ENCODE peak calls at places on chromosome 6, in seven cellular contexts. G, K, A, T, Y, H and F are unnamed samples.

GRCh38 chr6:52574709-52575489 is 2.0 kb downstream of the TRAM2 start:
- DNase-seq in H (peak), T (peak), G (no peak), Y (peak), K (peak), A (peak), F (no peak)

GRCh38 chr6:119313937-119314893 is 35.3 kb downstream of the MAN1A1 start:
- DNase-seq in K (peak), Y (no peak), G (no peak), H (no peak), A (no peak), T (no peak), F (no peak)

GRCh38 chr6:101722481-101722880 is 329.0 kb downstream of the GRIK2 start:
- DNase-seq in G (no peak), A (no peak), T (no peak), Y (no peak), K (no peak), H (no peak), F (no peak)

GRCh38 chr6:139161169-139161568 is 26.3 kb downstream of the HECA start:
- DNase-seq in K (peak), T (peak), Y (no peak), G (no peak), A (no peak), H (no peak), F (no peak)

GRCh38 chr6:53199765-53200164 is 51.1 kb upstream of the GCM1 start:
- DNase-seq in H (no peak), A (no peak), K (no peak), T (no peak), Y (no peak), G (no peak), F (no peak)

GRCh38 chr6:136684483-136684882 is 107.8 kb downstream of the MAP3K5 start:
- DNase-seq in H (no peak), T (no peak), Y (no peak), K (no peak), A (peak), G (no peak), F (no peak)

GRCh38 chr6:54990001-54990400 is 143.4 kb downstream of the FAM83B start:
- DNase-seq in G (no peak), K (no peak), A (no peak), H (no peak), T (no peak), Y (no peak), F (no peak)

GRCh38 chr6:36590237-36590636 is 3.9 kb upstream of the SRSF3 start:
- DNase-seq in A (no peak), H (no peak), T (no peak), G (no peak), Y (no peak), K (no peak), F (no peak)

GRCh38 chr6:141301779-141302178 is 830.9 kb upstream of the GJE1 start:
- DNase-seq in H (no peak), Y (no peak), G (no peak), T (no peak), A (no peak), K (no peak), F (no peak)

GRCh38 chr6:25963426-25964123 is 973 bp downstream of the TRIM38 start:
- DNase-seq in Y (peak), K (no peak), T (no peak), G (no peak), H (no peak), A (no peak), F (no peak)

GRCh38 chr6:157667211-157668033 is 155.6 kb upstream of the SNX9 start:
- DNase-seq in A (peak), K (peak), H (peak), Y (peak), T (peak), G (peak), F (peak)

GRCh38 chr6:152089992-152090391 is 282.5 kb downstream of the ESR1 start:
- DNase-seq in A (no peak), H (no peak), G (no peak), K (no peak), Y (no peak), T (no peak), F (no peak)

GRCh38 chr6:21067521-21067920 is 526.0 kb upstream of the SOX4 start:
- DNase-seq in H (no peak), K (no peak), A (no peak), T (no peak), G (no peak), Y (peak), F (no peak)

GRCh38 chr6:137728386-137729349 is 138.4 kb upstream of the TNFAIP3 start:
- DNase-seq in T (no peak), H (no peak), G (no peak), A (peak), K (no peak), Y (no peak), F (no peak)

GRCh38 chr6:157108923-157109322 is 214.4 kb downstream of the TMEM242 start:
- DNase-seq in G (no peak), T (no peak), A (no peak), K (no peak), H (no peak), Y (no peak), F (no peak)

GRCh38 chr6:162922816-162923215 is 195.0 kb downstream of the PACRG start:
- DNase-seq in Y (no peak), A (no peak), K (no peak), G (no peak), T (no peak), H (no peak), F (no peak)

GRCh38 chr6:142374965-142375733 is 73.3 kb downstream of the ADGRG6 start:
- DNase-seq in T (no peak), K (no peak), H (no peak), A (no peak), Y (no peak), G (no peak), F (no peak)

GRCh38 chr6:111478749-111479148 is 4.3 kb downstream of the REV3L start:
- DNase-seq in A (no peak), G (no peak), Y (peak), H (peak), T (no peak), K (no peak), F (no peak)
- TF ChIP-seq CTCF in A (peak), G (no peak), Y (peak), H (peak), T (peak), K (peak), F (no peak)

GRCh38 chr6:169654590-169655391 is 47.0 kb downstream of the WDR27 start:
- DNase-seq in T (peak), G (peak), A (peak), H (peak), K (peak), Y (no peak), F (no peak)
- TF ChIP-seq CTCF in T (no peak), G (no peak), A (no peak), H (peak), K (no peak), Y (no peak), F (no peak)

DNA sequence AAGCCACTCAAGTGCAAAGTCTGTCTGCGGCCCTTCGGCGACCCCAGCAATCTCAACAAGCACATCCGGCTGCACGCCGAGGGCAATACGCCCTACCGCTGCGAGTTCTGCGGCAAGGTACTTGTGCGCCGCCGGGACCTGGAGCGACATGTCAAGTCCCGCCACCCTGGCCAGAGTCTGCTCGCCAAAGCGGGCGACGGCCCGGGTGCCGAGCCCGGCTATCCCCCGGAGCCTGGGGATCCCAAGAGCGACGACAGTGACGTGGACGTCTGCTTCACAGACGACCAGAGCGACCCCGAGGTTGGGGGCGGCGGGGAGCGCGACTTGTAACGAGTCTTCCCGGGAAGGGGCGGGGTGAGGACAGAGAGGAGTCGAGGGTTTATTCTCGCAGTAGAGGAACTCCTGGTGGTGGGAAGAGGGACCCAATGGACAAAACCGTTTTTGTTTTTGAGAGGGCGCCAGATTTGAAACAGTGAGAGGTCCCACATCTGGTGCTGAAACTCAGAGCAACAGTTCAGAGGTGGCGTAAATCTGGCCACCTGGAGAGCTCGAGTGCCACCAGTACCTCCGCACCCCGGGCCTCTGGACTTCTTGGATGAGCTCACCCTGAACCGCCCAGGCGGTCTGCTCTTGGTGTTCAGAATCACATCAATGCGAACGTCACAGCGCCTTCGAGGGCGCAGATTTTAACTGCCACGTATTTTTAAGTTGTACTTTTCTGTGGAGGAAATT is 8.0 kb downstream of the PRDM13 start:
- DNase-seq in H (no peak), A (no peak), Y (peak), G (no peak), K (peak), T (no peak), F (no peak)
- TF ChIP-seq CTCF in H (no peak), A (no peak), Y (no peak), G (no peak), K (no peak), T (no peak), F (peak)

GRCh38 chr6:38234141-38234540 is 405.6 kb downstream of the BTBD9 start:
- DNase-seq in K (no peak), H (no peak), G (no peak), A (no peak), T (no peak), Y (no peak), F (no peak)
- TF ChIP-seq CTCF in K (no peak), H (peak), G (no peak), A (no peak), T (no peak), Y (no peak), F (no peak)

GRCh38 chr6:7674291-7674690 is 51.6 kb upstream of the BMP6 start:
- DNase-seq in G (no peak), T (no peak), H (no peak), Y (no peak), A (no peak), K (no peak), F (no peak)

GRCh38 chr6:7671581-7671980 is 54.3 kb upstream of the BMP6 start:
- DNase-seq in G (no peak), Y (no peak), K (no peak), H (no peak), A (no peak), T (no peak), F (no peak)

GRCh38 chr6:7671076-7671475 is 54.8 kb upstream of the BMP6 start:
- DNase-seq in Y (no peak), H (no peak), G (no peak), A (no peak), T (no peak), K (no peak), F (no peak)

GRCh38 chr6:7672066-7673062 is 53.5 kb upstream of the BMP6 start:
- DNase-seq in T (no peak), A (no peak), G (no peak), H (no peak), K (no peak), Y (no peak), F (no peak)

GRCh38 chr6:7673063-7673536 is 52.8 kb upstream of the BMP6 start:
- DNase-seq in Y (peak), G (peak), K (no peak), H (no peak), T (no peak), A (peak), F (peak)
- TF ChIP-seq CTCF in Y (peak), G (no peak), K (no peak), H (no peak), T (no peak), A (no peak), F (no peak)

DNA sequence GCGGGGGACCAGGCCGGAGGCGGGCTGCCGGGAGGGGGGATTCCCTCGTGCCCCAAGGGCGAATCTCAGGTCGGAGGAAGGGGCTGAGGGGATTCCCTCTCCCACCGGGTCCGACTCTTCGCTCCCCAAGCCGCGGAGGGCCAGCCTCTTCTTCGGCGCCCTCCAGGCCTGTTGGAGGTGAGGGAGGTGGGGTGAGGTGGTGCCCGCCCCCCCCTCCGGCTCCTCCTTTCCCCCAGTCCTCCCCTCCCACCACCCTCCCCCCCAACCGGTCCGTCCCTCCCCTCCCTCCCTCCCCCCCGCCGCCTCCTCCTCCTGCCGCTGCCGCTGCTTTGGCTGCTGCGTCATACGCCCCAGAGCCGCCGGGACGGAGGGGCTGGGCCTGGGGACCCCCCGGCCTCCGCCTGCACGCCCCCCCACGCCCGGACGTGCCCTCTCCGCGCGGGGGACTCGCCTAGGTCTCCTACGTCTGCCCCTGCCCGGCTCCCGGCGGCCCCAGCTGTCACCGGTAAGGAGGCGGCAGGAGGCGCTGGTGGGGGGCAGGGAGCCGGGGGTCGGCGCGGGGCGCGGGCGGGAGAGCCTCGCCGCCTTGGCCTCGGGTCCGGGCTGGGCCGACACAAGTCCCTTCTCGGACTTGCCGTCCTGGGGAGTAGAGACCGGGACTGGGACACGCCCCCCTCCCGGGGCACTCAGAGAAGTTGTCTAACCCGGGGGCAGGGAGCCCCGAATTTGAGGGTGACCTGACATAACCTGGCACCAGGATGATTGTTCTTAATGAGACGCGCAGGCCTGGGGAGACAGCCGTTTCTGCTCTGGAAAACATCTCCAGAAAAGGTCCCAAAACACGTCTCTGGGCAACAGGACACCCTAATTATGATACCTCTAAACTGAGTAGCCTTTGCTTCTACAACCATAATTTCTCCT is at the start of gene PHF1:
- DNase-seq in T (peak), K (peak), Y (no peak), G (peak), A (peak), H (peak), F (peak)
- TF ChIP-seq CTCF in T (no peak), K (no peak), Y (no peak), G (no peak), A (no peak), H (no peak), F (no peak)

GRCh38 chr6:43307451-43308100 is 1.1 kb downstream of the CRIP3 start:
- DNase-seq in T (no peak), A (no peak), Y (no peak), G (no peak), K (no peak), H (no peak), F (no peak)

GRCh38 chr6:43308990-43309477 is 408 bp upstream of the CRIP3 start:
- DNase-seq in T (no peak), K (no peak), A (no peak), G (no peak), H (no peak), Y (no peak), F (no peak)

GRCh38 chr6:43310137-43310536 is 1.5 kb upstream of the CRIP3 start:
- DNase-seq in T (no peak), K (no peak), H (no peak), A (no peak), Y (no peak), G (no peak), F (no peak)

GRCh38 chr6:43306086-43306485 is 2.5 kb downstream of the CRIP3 start:
- DNase-seq in G (no peak), K (no peak), H (no peak), Y (no peak), A (peak), T (no peak), F (no peak)

DNA sequence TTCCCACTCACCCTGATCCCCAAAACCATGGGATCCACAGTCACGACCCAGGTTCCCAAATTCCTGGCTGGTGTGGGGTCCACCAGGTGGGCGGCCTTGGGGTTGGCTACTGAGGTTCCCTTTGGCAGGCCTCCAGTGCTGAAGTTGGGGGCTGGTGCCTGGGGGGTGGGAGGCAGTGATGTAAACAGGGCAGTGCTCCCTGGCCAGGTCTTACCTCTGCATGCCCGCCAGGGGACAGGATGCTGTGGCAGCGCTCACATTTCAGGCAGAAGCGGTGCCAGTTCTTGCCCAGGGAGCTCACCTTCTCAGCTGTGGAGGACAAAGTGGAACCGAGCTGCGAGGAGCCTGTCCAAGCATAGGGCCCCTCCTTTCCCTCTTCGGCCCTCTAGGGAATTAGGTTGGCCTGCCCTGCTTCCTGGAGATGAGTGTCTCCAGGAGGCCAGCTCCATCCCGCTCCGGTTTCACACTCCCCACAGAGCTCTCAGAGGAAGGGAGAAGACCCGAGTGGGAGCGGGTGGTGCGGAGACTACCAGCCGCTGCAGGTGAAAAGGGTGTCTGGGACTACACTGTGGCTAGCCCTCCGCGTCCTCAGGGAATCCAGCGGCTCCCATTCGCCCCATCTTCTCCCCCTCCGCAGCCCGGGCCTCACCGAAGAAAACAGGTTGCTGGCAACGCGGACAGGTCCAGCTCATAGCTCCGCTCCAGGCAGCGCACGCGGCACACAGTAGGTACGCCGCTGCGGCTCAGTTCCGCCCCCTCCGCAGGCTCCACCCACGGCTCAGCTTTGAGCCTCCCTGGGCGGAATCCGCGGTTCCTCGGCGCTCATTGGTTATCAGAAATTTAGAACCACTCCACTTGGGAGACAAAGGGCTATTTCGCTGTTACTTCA is at the start of gene CRIP3:
- DNase-seq in T (peak), K (peak), G (peak), H (peak), Y (peak), A (peak), F (no peak)
- TF ChIP-seq CTCF in T (peak), K (peak), G (no peak), H (peak), Y (no peak), A (no peak), F (no peak)